ENCODE peak calls at places on chromosome 10, in four cellular contexts. N is brain microvascular endothelial cell, K is hepatocyte, H is thyroid gland. M is an unnamed sample.

GRCh38 chr10:36872702-36873393 is 252.6 kb upstream of the ANKRD30A start:
- DNase-seq in N (no peak), K (no peak), H (no peak), M (no peak)

GRCh38 chr10:79979973-79980687 is 31.2 kb upstream of the SFTPD start:
- DNase-seq in N (no peak), K (no peak), H (peak; percentile 39), M (no peak)

GRCh38 chr10:7773845-7774801 is 13.7 kb downstream of the KIN start:
- DNase-seq in N (no peak), K (no peak), H (peak; percentile 93), M (no peak)

GRCh38 chr10:110912374-110912773 is 6.6 kb downstream of the BBIP1 start:
- DNase-seq in N (peak; percentile 31), K (no peak), H (no peak), M (peak; percentile 73)

GRCh38 chr10:108204528-108205313 is 1040.2 kb upstream of the SORCS1 start:
- DNase-seq in N (no peak), K (peak; percentile 67), H (no peak), M (peak; percentile 17)

GRCh38 chr10:77606751-77607150 is 30.9 kb downstream of the KCNMA1 start:
- DNase-seq in N (no peak), K (no peak), H (no peak), M (no peak)

GRCh38 chr10:49690673-49691356 is 11.4 kb downstream of the C10orf53 start:
- DNase-seq in N (peak; percentile 8), K (no peak), H (no peak), M (peak; percentile 4)

GRCh38 chr10:59176241-59177030 is at the start of gene PHYHIPL:
- DNase-seq in N (peak; percentile 0), K (peak; percentile 69), H (no peak), M (no peak)

GRCh38 chr10:25059990-25060389 is 43.6 kb downstream of the THNSL1 start:
- DNase-seq in N (peak; percentile 90), K (peak; percentile 87), H (peak; percentile 63), M (peak; percentile 94)

GRCh38 chr10:132543916-132544743 is 6.5 kb downstream of the INPP5A start:
- DNase-seq in N (no peak), K (no peak), H (no peak), M (no peak)

GRCh38 chr10:112223725-112224124 is 40.2 kb upstream of the GPAM start:
- DNase-seq in N (no peak), K (no peak), H (no peak), M (peak; percentile 51)

GRCh38 chr10:95626468-95626867 is 30.0 kb downstream of the ALDH18A1 start:
- DNase-seq in N (no peak), K (no peak), H (no peak), M (no peak)

GRCh38 chr10:52959810-52960209 is 187.2 kb upstream of the MBL2 start:
- DNase-seq in N (no peak), K (no peak), H (no peak), M (no peak)

GRCh38 chr10:71795248-71795647 is 21.9 kb upstream of the VSIR start:
- DNase-seq in N (peak; percentile 24), K (peak; percentile 65), H (peak; percentile 20), M (peak; percentile 49)

GRCh38 chr10:26840938-26841732 is 19.6 kb downstream of the ABI1 start:
- DNase-seq in N (no peak), K (no peak), H (no peak), M (peak; percentile 8)

GRCh38 chr10:11573497-11573896 is 38.0 kb downstream of the USP6NL start:
- DNase-seq in N (peak; percentile 5), K (no peak), H (no peak), M (peak; percentile 55)

GRCh38 chr10:69413221-69413865 is 3.4 kb downstream of the TACR2 start:
- DNase-seq in N (peak; percentile 71), K (peak; percentile 81), H (peak; percentile 75), M (peak; percentile 78)

GRCh38 chr10:69684020-69684980 is 54.3 kb downstream of the FAM241B start:
- DNase-seq in N (peak; percentile 63), K (peak; percentile 87), H (peak; percentile 54), M (peak; percentile 64)

GRCh38 chr10:59234194-59234593 is 57.8 kb downstream of the PHYHIPL start:
- DNase-seq in N (no peak), K (no peak), H (no peak), M (peak; percentile 41)

GRCh38 chr10:70122742-70123141 is 9.9 kb downstream of the AIFM2 start:
- DNase-seq in N (no peak), K (no peak), H (no peak), M (peak; percentile 43)

GRCh38 chr10:119493155-119493554 is 49.4 kb downstream of the RGS10 start:
- DNase-seq in N (no peak), K (no peak), H (no peak), M (no peak)

GRCh38 chr10:32005050-32005449 is 51.2 kb downstream of the KIF5B start:
- DNase-seq in N (peak; percentile 61), K (peak; percentile 49), H (peak; percentile 24), M (peak; percentile 72)

GRCh38 chr10:96292971-96293909 is 11.0 kb upstream of the DNTT start:
- DNase-seq in N (peak; percentile 15), K (peak; percentile 70), H (peak; percentile 31), M (peak; percentile 72)

GRCh38 chr10:103246328-103246727 is 641 bp downstream of the RPEL1 start:
- DNase-seq in N (no peak), K (no peak), H (no peak), M (no peak)

GRCh38 chr10:103238506-103239252 is 7.0 kb upstream of the RPEL1 start:
- DNase-seq in N (peak; percentile 44), K (peak; percentile 74), H (peak; percentile 8), M (peak; percentile 73)

GRCh38 chr10:103244663-103245271 is 920 bp upstream of the RPEL1 start:
- DNase-seq in N (peak; percentile 71), K (peak; percentile 84), H (peak; percentile 83), M (peak; percentile 91)

GRCh38 chr10:103235775-103236174 is 9.9 kb upstream of the RPEL1 start:
- DNase-seq in N (no peak), K (no peak), H (no peak), M (no peak)

DNA sequence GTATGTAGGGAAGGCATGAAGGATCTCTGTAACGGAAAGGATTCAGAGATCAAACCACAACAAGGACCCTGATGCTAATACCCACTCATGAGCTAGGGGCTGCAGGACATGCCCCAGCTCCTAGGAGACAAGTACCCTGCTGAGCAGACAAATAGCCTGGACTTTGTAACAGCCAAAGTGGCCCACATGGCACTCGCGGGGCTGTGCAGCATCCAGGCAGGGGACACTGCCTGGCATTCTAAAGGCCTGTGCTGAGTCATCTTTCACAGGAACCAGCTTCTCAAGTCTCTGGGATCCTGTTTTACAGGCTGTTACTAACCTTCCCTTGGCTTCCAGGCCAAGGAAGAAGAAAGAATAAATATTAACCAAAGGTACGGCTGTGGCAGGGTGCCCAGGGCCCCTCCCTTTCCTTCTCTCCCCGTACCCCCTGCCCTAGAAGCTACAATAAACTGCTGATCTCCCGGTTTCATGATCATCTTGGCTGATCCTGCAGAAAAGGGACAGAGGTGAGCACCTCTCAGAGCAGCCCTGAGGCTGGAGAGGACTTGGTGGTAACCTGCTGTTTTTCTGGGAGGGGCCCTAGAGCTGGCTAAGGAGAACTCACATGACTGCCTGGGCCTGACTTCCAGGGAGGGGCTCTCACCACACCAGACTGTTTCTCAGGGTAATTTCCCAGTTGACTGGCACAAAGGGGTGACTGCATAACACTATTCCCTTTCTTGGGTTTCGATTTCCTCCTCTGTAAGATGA is 4.2 kb upstream of the RPEL1 start:
- DNase-seq in N (peak; percentile 10), K (peak; percentile 83), H (peak; percentile 72), M (peak; percentile 40)
- H3K4me3 ChIP-seq in N (no peak overlapping the region), K (no peak overlapping the region), H (no peak overlapping the region), M (no peak overlapping the region)

GRCh38 chr10:29794776-29795635 is 160.2 kb upstream of the SVIL start:
- DNase-seq in N (no peak), K (no peak), H (peak; percentile 69), M (peak; percentile 50)
- H3K4me3 ChIP-seq in N (no peak overlapping the region), K (no peak overlapping the region), H (no peak overlapping the region), M (no peak overlapping the region)

GRCh38 chr10:127450644-127451043 is 98.5 kb upstream of the NPS start:
- DNase-seq in N (no peak), K (no peak), H (no peak), M (no peak)
- H3K4me3 ChIP-seq in N (no peak overlapping the region), K (no peak overlapping the region), H (no peak overlapping the region), M (no peak overlapping the region)

GRCh38 chr10:9222917-9223316 is 1168.4 kb downstream of the GATA3 start:
- DNase-seq in N (no peak), K (no peak), H (no peak), M (peak; percentile 7)
- H3K4me3 ChIP-seq in N (no peak overlapping the region), K (no peak overlapping the region), H (no peak overlapping the region), M (no peak overlapping the region)

GRCh38 chr10:6140141-6140841 is 51.5 kb downstream of the RBM17 start:
- DNase-seq in N (no peak), K (no peak), H (no peak), M (no peak)

GRCh38 chr10:6142644-6143043 is 53.8 kb downstream of the RBM17 start:
- DNase-seq in N (no peak), K (no peak), H (no peak), M (no peak)

GRCh38 chr10:6143128-6143527 is 54.3 kb downstream of the RBM17 start:
- DNase-seq in N (no peak), K (no peak), H (no peak), M (no peak)

GRCh38 chr10:6140965-6141295 is 52.1 kb downstream of the RBM17 start:
- DNase-seq in N (no peak), K (no peak), H (no peak), M (no peak)

DNA sequence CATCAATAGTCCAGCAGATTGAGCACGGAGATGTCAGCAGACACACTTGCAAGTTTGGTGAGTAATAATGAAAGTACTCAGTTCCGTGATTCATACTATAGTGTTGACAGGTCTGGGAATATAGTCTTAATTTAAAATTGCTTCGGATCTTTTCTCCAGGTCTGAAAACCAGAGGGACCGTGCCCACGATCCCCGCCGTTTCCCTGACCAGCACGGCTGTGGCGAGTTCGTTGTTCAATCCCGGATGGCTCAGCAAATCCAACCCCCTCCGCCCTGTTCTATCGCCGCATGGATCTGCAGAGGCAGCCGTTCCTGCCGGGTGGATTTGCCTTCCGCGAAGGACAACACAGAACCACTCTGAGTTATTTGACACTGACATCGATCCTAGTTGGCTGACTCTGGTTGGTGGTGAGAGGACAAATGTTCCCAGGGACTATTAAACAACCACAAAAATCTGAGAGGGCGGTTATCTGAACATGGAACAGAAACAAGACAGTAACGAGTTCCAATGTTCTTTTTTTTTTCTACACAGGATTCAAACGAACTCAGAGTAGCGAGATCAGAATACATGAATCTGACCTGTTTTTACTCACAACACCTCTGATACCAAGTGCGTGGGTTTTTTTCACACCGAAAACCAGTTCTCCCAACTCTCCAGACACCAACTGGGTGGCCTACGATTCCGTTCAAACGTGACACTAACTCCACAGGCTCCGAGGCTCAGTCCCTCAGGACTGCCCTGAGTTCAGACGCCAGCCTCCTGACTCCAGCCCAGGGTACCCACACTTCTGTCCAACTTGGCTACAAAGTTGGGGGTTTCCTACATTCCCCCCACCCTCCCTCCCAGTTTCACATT is 52.7 kb downstream of the RBM17 start:
- DNase-seq in N (peak; percentile 87), K (no peak), H (no peak), M (peak; percentile 95)
- H3K4me3 ChIP-seq in N (peak overlapping the region; percentile 54), K (no peak overlapping the region), H (no peak overlapping the region), M (peak overlapping the region; percentile 61)

M was measured in choroid plexus epithelial cell.